ENCODE peak calls at places on chromosome 3, in four cellular contexts. One of them, this sample, is unnamed.

GRCh38 chr3:138230525-138230924 is 43.4 kb downstream of the ARMC8 start:
- DNase-seq in heart right ventricle: no peak
- DNase-seq in HFFc6: peak
- DNase-seq in SK-N-SH: no peak
- DNase-seq in this sample: no peak

GRCh38 chr3:141940204-141940776 is 63.8 kb downstream of the ATP1B3 start:
- DNase-seq in heart right ventricle: no peak
- DNase-seq in HFFc6: peak
- DNase-seq in SK-N-SH: peak
- DNase-seq in this sample: no peak

GRCh38 chr3:75180945-75181298 is 483.2 kb upstream of the FRG2C start:
- DNase-seq in heart right ventricle: no peak
- DNase-seq in HFFc6: no peak
- DNase-seq in SK-N-SH: no peak
- DNase-seq in this sample: no peak

GRCh38 chr3:32398531-32398930 is 6.9 kb downstream of the CMTM7 start:
- DNase-seq in heart right ventricle: peak
- DNase-seq in HFFc6: no peak
- DNase-seq in SK-N-SH: no peak
- DNase-seq in this sample: peak

GRCh38 chr3:56855856-56856538 is 54.2 kb upstream of the ARHGEF3 start:
- DNase-seq in heart right ventricle: peak
- DNase-seq in HFFc6: no peak
- DNase-seq in SK-N-SH: peak
- DNase-seq in this sample: peak

GRCh38 chr3:160401301-160402095 is 2.0 kb downstream of the SMC4 start:
- DNase-seq in heart right ventricle: peak
- DNase-seq in HFFc6: peak
- DNase-seq in SK-N-SH: no peak
- DNase-seq in this sample: no peak

GRCh38 chr3:108329087-108329486 is 32.7 kb downstream of the HHLA2 start:
- DNase-seq in heart right ventricle: no peak
- DNase-seq in HFFc6: no peak
- DNase-seq in SK-N-SH: no peak
- DNase-seq in this sample: no peak

GRCh38 chr3:39550343-39550742 is 82.9 kb downstream of the MOBP start:
- DNase-seq in heart right ventricle: no peak
- DNase-seq in HFFc6: no peak
- DNase-seq in SK-N-SH: no peak
- DNase-seq in this sample: no peak

GRCh38 chr3:174035317-174035886 is 637.9 kb downstream of the NLGN1 start:
- DNase-seq in heart right ventricle: no peak
- DNase-seq in HFFc6: no peak
- DNase-seq in SK-N-SH: no peak
- DNase-seq in this sample: no peak

GRCh38 chr3:114496466-114496865 is 202.6 kb downstream of the TIGIT start:
- DNase-seq in heart right ventricle: no peak
- DNase-seq in HFFc6: no peak
- DNase-seq in SK-N-SH: no peak
- DNase-seq in this sample: no peak

GRCh38 chr3:64399205-64399800 is 174.0 kb upstream of the PRICKLE2 start:
- DNase-seq in heart right ventricle: peak
- DNase-seq in HFFc6: peak
- DNase-seq in SK-N-SH: peak
- DNase-seq in this sample: no peak

GRCh38 chr3:38985981-38986380 is 65.8 kb downstream of the SCN11A start:
- DNase-seq in heart right ventricle: no peak
- DNase-seq in HFFc6: peak
- DNase-seq in SK-N-SH: no peak
- DNase-seq in this sample: no peak

GRCh38 chr3:55270976-55271375 is 216.1 kb downstream of the WNT5A start:
- DNase-seq in heart right ventricle: no peak
- DNase-seq in HFFc6: no peak
- DNase-seq in SK-N-SH: no peak
- DNase-seq in this sample: no peak

GRCh38 chr3:187296058-187296457 is 4.5 kb upstream of the MASP1 start:
- DNase-seq in heart right ventricle: no peak
- DNase-seq in HFFc6: no peak
- DNase-seq in SK-N-SH: no peak
- DNase-seq in this sample: no peak

GRCh38 chr3:27986204-27986879 is 255.1 kb upstream of the CMC1 start:
- DNase-seq in heart right ventricle: no peak
- DNase-seq in HFFc6: no peak
- DNase-seq in SK-N-SH: no peak
- DNase-seq in this sample: no peak

GRCh38 chr3:183188895-183189462 is 26.4 kb upstream of the LAMP3 start:
- DNase-seq in heart right ventricle: peak
- DNase-seq in HFFc6: no peak
- DNase-seq in SK-N-SH: no peak
- DNase-seq in this sample: no peak

GRCh38 chr3:73351423-73352071 is 273.2 kb downstream of the PDZRN3 start:
- DNase-seq in heart right ventricle: peak
- DNase-seq in HFFc6: no peak
- DNase-seq in SK-N-SH: peak
- DNase-seq in this sample: no peak

GRCh38 chr3:122668930-122669730 is 11.5 kb upstream of the PARP14 start:
- DNase-seq in heart right ventricle: no peak
- DNase-seq in HFFc6: peak
- DNase-seq in SK-N-SH: no peak
- DNase-seq in this sample: no peak

GRCh38 chr3:179811321-179812095 is 158.7 kb downstream of the USP13 start:
- DNase-seq in heart right ventricle: peak
- DNase-seq in HFFc6: peak
- DNase-seq in SK-N-SH: peak
- DNase-seq in this sample: no peak

GRCh38 chr3:159829056-159829995 is 159.3 kb upstream of the IL12A start:
- DNase-seq in heart right ventricle: no peak
- DNase-seq in HFFc6: peak
- DNase-seq in SK-N-SH: peak
- DNase-seq in this sample: peak

GRCh38 chr3:148319161-148319915 is 378.4 kb upstream of the AGTR1 start:
- DNase-seq in heart right ventricle: no peak
- DNase-seq in HFFc6: peak
- DNase-seq in SK-N-SH: no peak
- DNase-seq in this sample: no peak

GRCh38 chr3:126621627-126622345 is 33.1 kb downstream of the TXNRD3 start:
- DNase-seq in heart right ventricle: no peak
- DNase-seq in HFFc6: peak
- DNase-seq in SK-N-SH: no peak
- DNase-seq in this sample: no peak

GRCh38 chr3:23203651-23204111 is 554 bp downstream of the UBE2E2 start:
- DNase-seq in heart right ventricle: peak
- DNase-seq in HFFc6: no peak
- DNase-seq in SK-N-SH: peak
- DNase-seq in this sample: peak

DNA sequence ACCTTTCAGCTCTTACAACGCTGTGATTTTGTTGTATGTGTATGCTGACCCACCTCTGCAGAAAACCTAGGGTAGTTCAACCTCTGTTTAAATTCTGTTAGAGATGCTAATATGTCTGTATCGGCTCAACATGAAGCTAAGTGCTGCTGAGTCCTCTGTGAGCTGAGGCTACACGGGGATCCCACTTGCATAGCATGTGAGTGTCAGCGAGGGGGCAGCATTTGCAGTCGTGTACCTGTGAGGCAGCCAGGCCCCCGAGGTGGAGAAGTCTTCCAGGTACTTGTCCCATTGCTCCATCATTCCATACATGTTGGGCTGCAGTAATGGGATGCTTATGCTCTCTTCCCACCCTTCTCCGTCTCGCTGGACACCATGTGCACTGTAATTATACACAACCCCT is 3.7 kb downstream of the MKRN2OS start:
- DNase-seq in heart right ventricle: no peak
- DNase-seq in HFFc6: no peak
- DNase-seq in SK-N-SH: peak
- DNase-seq in this sample: no peak
- TF ChIP-seq CTCF in heart right ventricle: peak
- TF ChIP-seq CTCF in HFFc6: no peak
- TF ChIP-seq CTCF in SK-N-SH: peak
- TF ChIP-seq CTCF in this sample: peak

GRCh38 chr3:189598530-189598929 is 32.7 kb upstream of the TP63 start:
- DNase-seq in heart right ventricle: no peak
- DNase-seq in HFFc6: no peak
- DNase-seq in SK-N-SH: no peak
- DNase-seq in this sample: no peak
- TF ChIP-seq CTCF in heart right ventricle: no peak
- TF ChIP-seq CTCF in HFFc6: no peak
- TF ChIP-seq CTCF in SK-N-SH: no peak
- TF ChIP-seq CTCF in this sample: no peak

DNA sequence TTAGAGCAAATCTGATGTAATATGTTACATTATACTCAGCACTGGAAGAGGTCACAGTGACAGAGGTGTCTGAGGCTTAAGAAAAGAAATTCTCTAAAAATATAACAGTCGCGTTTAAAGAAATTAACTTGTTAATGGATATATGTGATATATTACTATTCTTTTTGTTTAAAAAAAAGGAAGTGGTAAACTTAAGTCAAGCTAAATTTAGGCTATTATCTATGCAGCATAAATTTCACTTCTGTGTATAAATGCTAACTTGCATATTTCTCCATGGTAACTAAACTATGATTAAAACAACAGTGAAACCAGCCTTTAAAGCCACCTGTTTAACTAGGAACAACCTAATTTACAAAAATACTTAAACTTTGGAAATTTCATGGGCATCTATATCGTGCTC is 191.3 kb downstream of the FOXP1 start:
- DNase-seq in heart right ventricle: no peak
- DNase-seq in HFFc6: no peak
- DNase-seq in SK-N-SH: no peak
- DNase-seq in this sample: no peak
- TF ChIP-seq CTCF in heart right ventricle: no peak
- TF ChIP-seq CTCF in HFFc6: no peak
- TF ChIP-seq CTCF in SK-N-SH: no peak
- TF ChIP-seq CTCF in this sample: no peak

GRCh38 chr3:42526616-42527367 is 24.3 kb downstream of the VIPR1 start:
- DNase-seq in heart right ventricle: no peak
- DNase-seq in HFFc6: no peak
- DNase-seq in SK-N-SH: no peak
- DNase-seq in this sample: no peak
- TF ChIP-seq CTCF in heart right ventricle: no peak
- TF ChIP-seq CTCF in HFFc6: no peak
- TF ChIP-seq CTCF in SK-N-SH: no peak
- TF ChIP-seq CTCF in this sample: no peak

DNA sequence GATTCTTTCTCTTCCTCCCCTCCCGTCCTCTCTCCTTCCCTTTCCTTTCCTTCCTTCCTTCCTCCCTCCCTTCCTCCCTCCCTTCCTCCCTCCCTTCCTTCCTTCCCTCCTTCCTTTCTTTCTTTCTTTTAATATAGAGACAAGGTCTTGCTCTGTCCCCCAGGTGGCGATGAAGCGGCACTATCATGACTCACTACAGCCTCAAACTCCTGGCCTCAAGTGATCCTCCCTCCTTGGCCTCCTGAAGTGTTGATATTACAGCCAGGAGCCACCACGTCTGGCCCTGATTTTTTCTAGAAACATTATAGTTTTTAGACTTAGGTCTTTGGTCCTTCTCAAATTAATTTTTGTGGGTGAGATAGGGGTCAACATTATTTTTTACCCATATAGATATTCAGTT is 15.5 kb downstream of the GRM2 start:
- DNase-seq in heart right ventricle: no peak
- DNase-seq in HFFc6: no peak
- DNase-seq in SK-N-SH: no peak
- DNase-seq in this sample: no peak
- TF ChIP-seq CTCF in heart right ventricle: no peak
- TF ChIP-seq CTCF in HFFc6: no peak
- TF ChIP-seq CTCF in SK-N-SH: no peak
- TF ChIP-seq CTCF in this sample: no peak

DNA sequence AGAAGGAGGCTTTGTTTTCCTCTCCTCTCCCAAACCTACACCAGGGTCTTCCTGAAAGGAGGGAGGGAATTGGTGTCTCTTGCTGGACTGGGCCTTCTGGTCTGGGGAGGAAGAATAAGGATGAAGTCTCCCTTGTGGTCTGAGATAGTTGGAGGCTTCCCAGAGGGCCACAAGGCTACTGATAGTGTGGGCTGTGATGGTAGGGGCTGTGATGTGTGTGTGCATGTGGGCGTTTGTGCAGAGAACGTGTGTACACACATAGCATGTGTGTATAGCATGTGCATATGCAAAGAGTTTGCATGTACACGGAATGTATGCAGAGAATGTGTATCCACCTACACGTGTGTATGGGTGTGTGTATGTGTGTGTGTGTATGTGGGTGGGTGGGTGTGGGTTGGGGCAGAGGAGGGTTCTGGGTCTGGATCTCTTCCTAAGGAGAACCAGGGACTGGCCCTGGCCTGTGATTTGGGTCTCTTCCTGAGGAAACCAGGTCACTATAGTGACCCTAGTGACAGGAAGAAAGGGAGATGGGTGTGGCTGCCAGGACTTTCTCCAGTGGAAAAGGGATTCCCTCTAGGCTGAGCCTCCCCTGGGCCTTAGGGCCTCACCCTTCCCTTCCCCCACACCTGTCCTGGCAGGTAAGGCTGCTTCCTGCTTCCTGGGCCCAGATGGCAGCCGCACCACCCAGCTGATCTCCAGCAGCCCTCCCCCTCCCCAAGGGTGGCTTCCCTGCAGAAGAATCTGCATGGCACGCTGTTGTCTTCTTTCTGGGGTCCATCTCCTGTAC is 1.7 kb downstream of the FLNB start:
- DNase-seq in heart right ventricle: no peak
- DNase-seq in HFFc6: no peak
- DNase-seq in SK-N-SH: no peak
- DNase-seq in this sample: no peak
- TF ChIP-seq CTCF in heart right ventricle: no peak
- TF ChIP-seq CTCF in HFFc6: no peak
- TF ChIP-seq CTCF in SK-N-SH: no peak
- TF ChIP-seq CTCF in this sample: no peak

DNA sequence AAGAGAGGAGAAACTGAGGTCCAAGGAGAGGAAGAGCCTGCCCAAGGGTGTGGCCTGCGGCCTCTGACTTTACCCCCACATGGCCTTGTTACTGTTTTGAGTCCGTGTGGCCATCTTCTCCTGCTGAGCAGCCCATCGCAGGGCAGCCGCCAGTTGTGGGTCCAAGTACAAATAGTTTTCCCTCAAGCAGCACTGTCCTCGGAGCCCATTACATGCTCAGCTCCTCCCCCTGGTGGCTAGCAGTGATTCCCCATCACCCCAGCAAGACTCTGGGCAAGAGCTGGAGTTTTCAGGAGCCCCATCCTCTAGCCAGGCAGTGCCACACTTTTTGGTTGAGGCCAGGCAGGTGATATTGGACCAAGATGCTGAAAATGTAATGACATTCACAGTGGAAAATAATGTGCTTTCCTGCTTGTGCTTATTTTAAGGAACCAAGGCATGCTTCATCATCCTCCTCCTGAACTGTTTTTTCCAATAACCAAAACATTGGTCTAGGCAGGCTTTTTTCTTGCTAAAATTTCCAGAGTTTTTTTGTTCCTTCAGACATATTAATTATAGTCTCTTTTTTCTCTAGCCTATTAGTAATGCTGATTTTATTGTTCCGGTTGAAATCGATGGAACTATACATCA is 23.2 kb upstream of the VILL start:
- DNase-seq in heart right ventricle: peak
- DNase-seq in HFFc6: peak
- DNase-seq in SK-N-SH: peak
- DNase-seq in this sample: peak
- TF ChIP-seq CTCF in heart right ventricle: peak
- TF ChIP-seq CTCF in HFFc6: peak
- TF ChIP-seq CTCF in SK-N-SH: peak
- TF ChIP-seq CTCF in this sample: peak